ENCODE peak calls at places on chromosomes 7 and 10, in six cellular contexts. H is GM12878, A is GM12891, P is H1, Y is K562, M is HepG2. F is an unnamed sample.

GRCh38 chr10:61888744-61889143 is 12.8 kb upstream of the ARID5B start:
- DNase-seq in H (no peak), P (no peak), M (no peak), A (no peak), Y (no peak), F (no peak)

GRCh38 chr10:71933651-71934050 is 30.5 kb upstream of the CHST3 start:
- DNase-seq in M (no peak), A (no peak), H (no peak), Y (no peak), P (no peak), F (no peak)

GRCh38 chr7:83452256-83452655 is 196.7 kb downstream of the SEMA3E start:
- DNase-seq in Y (no peak), A (no peak), H (no peak), P (no peak), M (no peak), F (no peak)

GRCh38 chr7:85156661-85157213 is 30.1 kb downstream of the SEMA3D start:
- DNase-seq in Y (no peak), P (no peak), M (no peak), H (no peak), A (no peak), F (no peak)

GRCh38 chr7:50640779-50641178 is 75.6 kb upstream of the DDC start:
- DNase-seq in P (peak), A (no peak), Y (no peak), M (no peak), H (no peak), F (no peak)

GRCh38 chr10:102243304-102243703 is 2.0 kb upstream of the PITX3 start:
- DNase-seq in Y (no peak), A (no peak), H (no peak), M (peak), P (no peak), F (no peak)

GRCh38 chr10:77325233-77325537 is 312.4 kb downstream of the KCNMA1 start:
- DNase-seq in P (no peak), A (no peak), M (no peak), H (no peak), Y (no peak), F (no peak)

GRCh38 chr10:787933-788651 is 98.6 kb upstream of the DIP2C start:
- DNase-seq in P (peak), M (no peak), Y (peak), H (no peak), A (no peak), F (no peak)

GRCh38 chr10:86254081-86254480 is 112.5 kb downstream of the GRID1 start:
- DNase-seq in A (no peak), M (no peak), P (no peak), Y (no peak), H (no peak), F (no peak)

GRCh38 chr10:78455873-78456272 is 422.2 kb downstream of the RPS24 start:
- DNase-seq in H (no peak), Y (no peak), M (no peak), A (no peak), P (no peak), F (no peak)

GRCh38 chr10:73956476-73957338 is 41.2 kb upstream of the VCL start:
- DNase-seq in Y (peak), A (no peak), P (no peak), H (peak), M (no peak), F (peak)

GRCh38 chr10:70937661-70938060 is 49.3 kb upstream of the PCBD1 start:
- DNase-seq in M (no peak), A (no peak), P (no peak), Y (peak), H (no peak), F (no peak)

DNA sequence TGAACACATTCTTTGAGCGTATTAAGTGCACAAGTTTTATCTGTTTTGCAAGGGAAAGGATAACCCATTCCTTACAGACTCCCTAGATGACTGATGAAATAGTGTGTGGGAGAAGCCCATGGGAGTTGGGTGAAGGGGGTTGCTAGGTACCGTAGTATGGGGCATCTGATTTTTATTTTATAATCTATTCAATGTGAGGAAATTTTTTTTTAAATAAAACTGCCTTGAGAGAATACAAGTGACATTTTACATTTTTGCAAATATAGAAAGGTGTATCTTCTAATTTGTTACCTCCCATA is 1.4 kb downstream of the BTAF1 start:
- DNase-seq in M (no peak), H (no peak), A (no peak), P (no peak), Y (no peak), F (no peak)
- TF ChIP-seq TAF1 in M (no peak), H (no peak), A (no peak), P (no peak), Y (no peak), F (no peak)

GRCh38 chr7:14582010-14582409 is 320.5 kb downstream of the DGKB start:
- DNase-seq in P (no peak), M (no peak), H (no peak), Y (no peak), A (no peak), F (no peak)
- TF ChIP-seq POLR2A in P (no peak), M (no peak), H (no peak), Y (no peak), A (no peak), F (no peak)

DNA sequence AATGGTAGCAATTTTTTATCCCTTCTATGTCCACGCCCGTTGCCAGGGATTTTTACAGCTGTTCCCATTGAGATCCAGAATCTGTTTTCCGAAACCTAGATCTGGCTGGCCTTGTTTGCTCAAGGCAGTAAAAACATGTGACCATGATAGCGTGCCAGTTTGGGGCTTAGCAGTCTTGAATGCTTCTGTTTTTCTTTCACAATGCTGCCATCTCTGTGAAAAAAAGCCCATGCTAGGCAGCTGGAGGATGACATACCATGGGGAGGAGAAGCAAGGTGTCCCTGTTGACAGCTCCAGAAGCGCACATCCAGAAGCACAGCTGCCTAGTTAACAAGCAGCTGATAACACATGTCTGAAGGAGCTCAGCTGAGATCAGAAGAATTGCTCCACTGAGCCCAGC is 2.2 kb upstream of the ZNF92 start:
- DNase-seq in H (no peak), A (no peak), Y (no peak), P (no peak), M (peak), F (no peak)
- TF ChIP-seq POLR2AphosphoS5 in H (no peak), A (no peak), Y (no peak), P (no peak), M (no peak), F (no peak)

GRCh38 chr10:87842776-87843497 is 20.4 kb downstream of the KLLN start:
- DNase-seq in Y (no peak), P (no peak), M (peak), A (no peak), H (no peak), F (no peak)
- TF ChIP-seq TAF1 in Y (no peak), P (no peak), M (no peak), A (no peak), H (no peak), F (no peak)

GRCh38 chr10:110862961-110863360 is 8.8 kb upstream of the PDCD4 start:
- DNase-seq in Y (no peak), M (no peak), A (no peak), P (no peak), H (no peak), F (no peak)

GRCh38 chr10:110863361-110863760 is 8.4 kb upstream of the PDCD4 start:
- DNase-seq in H (no peak), Y (no peak), P (no peak), M (no peak), A (no peak), F (no peak)

GRCh38 chr10:110860576-110861241 is 11.0 kb upstream of the PDCD4 start:
- DNase-seq in Y (no peak), A (no peak), M (peak), P (peak), H (peak), F (no peak)

GRCh38 chr10:110861476-110861875 is 10.3 kb upstream of the PDCD4 start:
- DNase-seq in M (no peak), P (no peak), H (no peak), Y (no peak), A (no peak), F (no peak)

DNA sequence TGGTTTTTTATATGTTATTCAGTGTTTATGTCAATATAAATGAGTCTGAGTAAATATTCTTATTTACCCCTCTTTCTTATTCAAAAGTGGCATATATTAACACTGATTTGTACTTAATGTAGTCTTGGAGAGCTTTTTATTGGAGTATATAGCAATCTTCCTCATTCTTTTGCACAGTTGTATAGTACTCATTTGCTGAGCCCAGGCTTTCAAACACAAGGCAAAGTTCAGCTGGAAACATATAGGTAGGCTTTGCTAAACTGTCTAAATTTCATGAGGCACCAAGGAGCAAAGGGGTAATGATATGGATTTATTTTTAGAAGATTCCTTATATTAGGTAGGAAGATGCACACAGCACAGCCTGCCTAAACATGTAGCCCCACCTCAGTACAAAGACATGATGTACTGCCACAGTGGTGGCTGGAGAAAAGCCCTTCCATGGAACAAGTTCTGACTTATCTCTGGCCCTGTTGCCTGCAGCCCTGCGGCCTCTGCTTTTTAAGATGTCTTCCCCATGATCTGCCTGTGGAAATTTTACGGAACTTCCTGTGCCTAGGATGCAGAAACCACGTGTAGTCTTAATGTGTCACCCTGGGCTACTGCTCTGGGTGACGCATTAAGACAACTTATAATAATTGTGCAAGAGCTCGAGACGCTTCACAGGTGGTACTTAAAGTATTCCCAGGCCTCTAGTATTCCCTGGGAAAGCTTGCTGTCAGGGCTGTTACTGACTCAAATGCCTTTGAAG is 9.6 kb upstream of the PDCD4 start:
- DNase-seq in H (no peak), P (no peak), M (no peak), Y (no peak), A (no peak), F (no peak)
- TF ChIP-seq POLR2A in H (no peak), P (no peak), M (no peak), Y (no peak), A (no peak), F (no peak)

GRCh38 chr7:130966246-130967009 is 232.4 kb upstream of the KLF14 start:
- DNase-seq in H (peak), M (no peak), P (no peak), Y (no peak), A (no peak), F (no peak)
- TF ChIP-seq POLR2AphosphoS5 in H (no peak), M (no peak), P (no peak), Y (no peak), A (no peak), F (no peak)

F was measured in GM12892.